ENCODE peak calls at places on chromosomes 7 and 10, in four cellular contexts. One of them, this sample, is unnamed.
A peak's percentile ranks its signal among the peaks of the same experiment; 100 is the strongest.

GRCh38 chr10:61992059-61992460 is 90.6 kb downstream of the ARID5B start:
- DNase-seq in stimulated activated CD8-positive, alpha-beta memory T cell treated with anti-CD3 and anti-CD28 coated beads, Interleukin-2, amount 100 ng/mL, for 48 hours: no peak
- DNase-seq in substantia nigra: no peak
- DNase-seq in AG10803: peak; percentile 44
- DNase-seq in this sample: peak; percentile 37

GRCh38 chr10:31830887-31831286 is 97.7 kb downstream of the ARHGAP12 start:
- DNase-seq in AG10803: peak; percentile 68
- DNase-seq in stimulated activated CD8-positive, alpha-beta memory T cell treated with anti-CD3 and anti-CD28 coated beads, Interleukin-2, amount 100 ng/mL, for 48 hours: no peak
- DNase-seq in substantia nigra: no peak
- DNase-seq in this sample: peak; percentile 62

GRCh38 chr7:47195641-47196040 is 386.3 kb downstream of the TNS3 start:
- DNase-seq in stimulated activated CD8-positive, alpha-beta memory T cell treated with anti-CD3 and anti-CD28 coated beads, Interleukin-2, amount 100 ng/mL, for 48 hours: no peak
- DNase-seq in AG10803: no peak
- DNase-seq in substantia nigra: no peak
- DNase-seq in this sample: no peak

GRCh38 chr10:23694921-23695824 is 256.3 kb downstream of the OTUD1 start:
- DNase-seq in AG10803: no peak
- DNase-seq in substantia nigra: no peak
- DNase-seq in stimulated activated CD8-positive, alpha-beta memory T cell treated with anti-CD3 and anti-CD28 coated beads, Interleukin-2, amount 100 ng/mL, for 48 hours: no peak
- DNase-seq in this sample: no peak

GRCh38 chr10:101695404-101695732 is 398 bp upstream of the FBXW4 start:
- DNase-seq in stimulated activated CD8-positive, alpha-beta memory T cell treated with anti-CD3 and anti-CD28 coated beads, Interleukin-2, amount 100 ng/mL, for 48 hours: no peak
- DNase-seq in substantia nigra: no peak
- DNase-seq in AG10803: no peak
- DNase-seq in this sample: peak; percentile 19

GRCh38 chr7:115297651-115298050 is 375.8 kb downstream of the MDFIC start:
- DNase-seq in substantia nigra: no peak
- DNase-seq in stimulated activated CD8-positive, alpha-beta memory T cell treated with anti-CD3 and anti-CD28 coated beads, Interleukin-2, amount 100 ng/mL, for 48 hours: no peak
- DNase-seq in AG10803: peak; percentile 82
- DNase-seq in this sample: peak; percentile 69

GRCh38 chr10:14093735-14094484 is 236.8 kb downstream of the FRMD4A start:
- DNase-seq in AG10803: peak; percentile 62
- DNase-seq in substantia nigra: no peak
- DNase-seq in stimulated activated CD8-positive, alpha-beta memory T cell treated with anti-CD3 and anti-CD28 coated beads, Interleukin-2, amount 100 ng/mL, for 48 hours: no peak
- DNase-seq in this sample: peak; percentile 57

GRCh38 chr10:126661356-126661755 is 9.1 kb downstream of the C10orf90 start:
- DNase-seq in substantia nigra: no peak
- DNase-seq in stimulated activated CD8-positive, alpha-beta memory T cell treated with anti-CD3 and anti-CD28 coated beads, Interleukin-2, amount 100 ng/mL, for 48 hours: no peak
- DNase-seq in AG10803: no peak
- DNase-seq in this sample: no peak

GRCh38 chr10:7986851-7987250 is 67.6 kb upstream of the GATA3 start:
- DNase-seq in substantia nigra: no peak
- DNase-seq in stimulated activated CD8-positive, alpha-beta memory T cell treated with anti-CD3 and anti-CD28 coated beads, Interleukin-2, amount 100 ng/mL, for 48 hours: no peak
- DNase-seq in AG10803: no peak
- DNase-seq in this sample: peak; percentile 50

GRCh38 chr10:6050801-6051445 is 11.2 kb downstream of the IL2RA start:
- DNase-seq in AG10803: peak; percentile 36
- DNase-seq in substantia nigra: no peak
- DNase-seq in stimulated activated CD8-positive, alpha-beta memory T cell treated with anti-CD3 and anti-CD28 coated beads, Interleukin-2, amount 100 ng/mL, for 48 hours: peak; percentile 86
- DNase-seq in this sample: peak; percentile 53

GRCh38 chr10:3239066-3239919 is 66.7 kb upstream of the PITRM1 start:
- DNase-seq in AG10803: peak; percentile 66
- DNase-seq in substantia nigra: peak; percentile 12
- DNase-seq in stimulated activated CD8-positive, alpha-beta memory T cell treated with anti-CD3 and anti-CD28 coated beads, Interleukin-2, amount 100 ng/mL, for 48 hours: peak; percentile 59
- DNase-seq in this sample: peak; percentile 36

GRCh38 chr10:107616463-107617131 is 452.1 kb upstream of the SORCS1 start:
- DNase-seq in substantia nigra: no peak
- DNase-seq in stimulated activated CD8-positive, alpha-beta memory T cell treated with anti-CD3 and anti-CD28 coated beads, Interleukin-2, amount 100 ng/mL, for 48 hours: no peak
- DNase-seq in AG10803: peak; percentile 70
- DNase-seq in this sample: peak; percentile 59

GRCh38 chr7:130912910-130913720 is 179.1 kb upstream of the KLF14 start:
- DNase-seq in stimulated activated CD8-positive, alpha-beta memory T cell treated with anti-CD3 and anti-CD28 coated beads, Interleukin-2, amount 100 ng/mL, for 48 hours: peak; percentile 75
- DNase-seq in AG10803: peak; percentile 98
- DNase-seq in substantia nigra: no peak
- DNase-seq in this sample: peak; percentile 99

GRCh38 chr7:112523871-112524270 is 43.1 kb downstream of the LSMEM1 start:
- DNase-seq in substantia nigra: no peak
- DNase-seq in stimulated activated CD8-positive, alpha-beta memory T cell treated with anti-CD3 and anti-CD28 coated beads, Interleukin-2, amount 100 ng/mL, for 48 hours: no peak
- DNase-seq in AG10803: no peak
- DNase-seq in this sample: no peak

GRCh38 chr10:95532536-95532935 is 28.6 kb downstream of the SORBS1 start:
- DNase-seq in AG10803: peak; percentile 6
- DNase-seq in stimulated activated CD8-positive, alpha-beta memory T cell treated with anti-CD3 and anti-CD28 coated beads, Interleukin-2, amount 100 ng/mL, for 48 hours: no peak
- DNase-seq in substantia nigra: no peak
- DNase-seq in this sample: no peak

GRCh38 chr7:157817944-157818700 is 481.3 kb downstream of the DNAJB6 start:
- DNase-seq in stimulated activated CD8-positive, alpha-beta memory T cell treated with anti-CD3 and anti-CD28 coated beads, Interleukin-2, amount 100 ng/mL, for 48 hours: no peak
- DNase-seq in AG10803: no peak
- DNase-seq in substantia nigra: no peak
- DNase-seq in this sample: no peak

GRCh38 chr7:100854146-100854895 is 1.8 kb downstream of the SLC12A9 start:
- DNase-seq in AG10803: no peak
- DNase-seq in stimulated activated CD8-positive, alpha-beta memory T cell treated with anti-CD3 and anti-CD28 coated beads, Interleukin-2, amount 100 ng/mL, for 48 hours: no peak
- DNase-seq in substantia nigra: no peak
- DNase-seq in this sample: no peak

GRCh38 chr10:86232646-86233045 is 133.9 kb downstream of the GRID1 start:
- DNase-seq in substantia nigra: no peak
- DNase-seq in stimulated activated CD8-positive, alpha-beta memory T cell treated with anti-CD3 and anti-CD28 coated beads, Interleukin-2, amount 100 ng/mL, for 48 hours: no peak
- DNase-seq in AG10803: no peak
- DNase-seq in this sample: no peak

GRCh38 chr7:83161186-83161585 is 1.5 kb downstream of the PCLO start:
- DNase-seq in AG10803: no peak
- DNase-seq in stimulated activated CD8-positive, alpha-beta memory T cell treated with anti-CD3 and anti-CD28 coated beads, Interleukin-2, amount 100 ng/mL, for 48 hours: no peak
- DNase-seq in substantia nigra: no peak
- DNase-seq in this sample: no peak

GRCh38 chr7:119660085-119660484 is 612.9 kb upstream of the KCND2 start:
- DNase-seq in substantia nigra: no peak
- DNase-seq in stimulated activated CD8-positive, alpha-beta memory T cell treated with anti-CD3 and anti-CD28 coated beads, Interleukin-2, amount 100 ng/mL, for 48 hours: no peak
- DNase-seq in AG10803: no peak
- DNase-seq in this sample: no peak

GRCh38 chr10:74049995-74050394 is 52.1 kb downstream of the VCL start:
- DNase-seq in stimulated activated CD8-positive, alpha-beta memory T cell treated with anti-CD3 and anti-CD28 coated beads, Interleukin-2, amount 100 ng/mL, for 48 hours: no peak
- DNase-seq in substantia nigra: no peak
- DNase-seq in AG10803: peak; percentile 36
- DNase-seq in this sample: no peak

GRCh38 chr10:58300676-58301075 is 31.7 kb downstream of the CISD1 start:
- DNase-seq in substantia nigra: no peak
- DNase-seq in AG10803: no peak
- DNase-seq in stimulated activated CD8-positive, alpha-beta memory T cell treated with anti-CD3 and anti-CD28 coated beads, Interleukin-2, amount 100 ng/mL, for 48 hours: no peak
- DNase-seq in this sample: no peak

GRCh38 chr10:103145860-103146466 is 47.1 kb downstream of the NT5C2 start:
- DNase-seq in substantia nigra: no peak
- DNase-seq in stimulated activated CD8-positive, alpha-beta memory T cell treated with anti-CD3 and anti-CD28 coated beads, Interleukin-2, amount 100 ng/mL, for 48 hours: no peak
- DNase-seq in AG10803: peak; percentile 87
- DNase-seq in this sample: peak; percentile 82

This sample was measured in EL.